ENCODE peak calls at places on chromosomes 3 and 15, in ten cellular contexts. D, C, M, K, F, U, W, X, B and T are unnamed samples.
A peak's percentile ranks its signal among the peaks of the same experiment; 100 is the strongest.

GRCh38 chr3:82643948-82644347 is 882.5 kb upstream of the GBE1 start:
- DNase-seq in D (no peak), C (no peak), M (no peak), K (no peak), F (no peak), U (no peak), W (peak; percentile 24), X (peak; percentile 5), B (peak; percentile 4), T (no peak)

GRCh38 chr3:73037369-73037699 is 24.1 kb upstream of the EBLN2 start:
- DNase-seq in D (no peak), C (no peak), M (peak; percentile 29), K (no peak), F (no peak), U (peak; percentile 75), W (peak; percentile 7), X (no peak), B (no peak), T (no peak)

GRCh38 chr3:185082149-185082548 is 70.7 kb downstream of the C3orf70 start:
- DNase-seq in D (no peak), C (no peak), M (no peak), K (no peak), F (no peak), U (no peak), W (no peak), X (no peak), B (no peak), T (peak; percentile 19)

GRCh38 chr15:63826513-63826912 is 7.2 kb downstream of the HERC1 start:
- DNase-seq in D (no peak), C (no peak), M (no peak), K (no peak), F (no peak), U (peak; percentile 64), W (no peak), X (no peak), B (no peak), T (no peak)

GRCh38 chr15:34616613-34617012 is 33.2 kb upstream of the GOLGA8B start:
- DNase-seq in D (no peak), C (no peak), M (peak; percentile 39), K (no peak), F (no peak), U (peak; percentile 43), W (peak; percentile 50), X (peak; percentile 75), B (peak; percentile 15), T (peak; percentile 16)

GRCh38 chr15:43794269-43795037 is 2.3 kb downstream of the SERF2 start:
- DNase-seq in D (no peak), C (no peak), M (no peak), K (no peak), F (no peak), U (peak; percentile 70), W (peak; percentile 69), X (no peak), B (no peak), T (no peak)

GRCh38 chr3:144104146-144104545 is 132.5 kb downstream of the DIPK2A start:
- DNase-seq in D (no peak), C (no peak), M (no peak), K (no peak), F (no peak), U (no peak), W (no peak), X (peak; percentile 29), B (no peak), T (no peak)

GRCh38 chr3:143686638-143687197 is 161.6 kb downstream of the SLC9A9 start:
- DNase-seq in D (no peak), C (no peak), M (no peak), K (no peak), F (no peak), U (no peak), W (no peak), X (peak; percentile 18), B (no peak), T (no peak)

GRCh38 chr15:93063292-93063671 is 25.7 kb downstream of the RGMA start:
- DNase-seq in D (no peak), C (no peak), M (no peak), K (no peak), F (no peak), U (no peak), W (no peak), X (no peak), B (no peak), T (no peak)

GRCh38 chr3:105912891-105913290 is 44.1 kb upstream of the CBLB start:
- DNase-seq in D (no peak), C (no peak), M (no peak), K (no peak), F (no peak), U (no peak), W (no peak), X (peak; percentile 23), B (no peak), T (no peak)

GRCh38 chr3:126389792-126390142 is 4.9 kb upstream of the CFAP100 start:
- DNase-seq in D (no peak), C (no peak), M (no peak), K (no peak), F (peak; percentile 32), U (no peak), W (no peak), X (no peak), B (no peak), T (no peak)

GRCh38 chr3:58036287-58037032 is 28.2 kb downstream of the FLNB start:
- DNase-seq in D (no peak), C (no peak), M (no peak), K (no peak), F (no peak), U (no peak), W (no peak), X (peak; percentile 49), B (no peak), T (no peak)

GRCh38 chr3:53167418-53168174 is 6.6 kb downstream of the PRKCD start:
- DNase-seq in D (no peak), C (no peak), M (no peak), K (no peak), F (no peak), U (no peak), W (no peak), X (peak; percentile 61), B (no peak), T (no peak)

GRCh38 chr3:149310796-149311534 is 22.5 kb downstream of the TM4SF18 start:
- DNase-seq in D (no peak), C (no peak), M (no peak), K (no peak), F (no peak), U (peak; percentile 28), W (no peak), X (no peak), B (no peak), T (no peak)

GRCh38 chr15:48102167-48102566 is 18.6 kb upstream of the SLC24A5 start:
- DNase-seq in D (no peak), C (no peak), M (peak; percentile 47), K (no peak), F (no peak), U (no peak), W (no peak), X (no peak), B (no peak), T (no peak)

GRCh38 chr3:194989251-194989650 is 281.7 kb downstream of the XXYLT1 start:
- DNase-seq in D (no peak), C (no peak), M (no peak), K (no peak), F (no peak), U (no peak), W (peak; percentile 28), X (no peak), B (no peak), T (no peak)

GRCh38 chr3:64627471-64628321 is 60.1 kb downstream of the ADAMTS9 start:
- DNase-seq in D (no peak), C (no peak), M (peak; percentile 86), K (no peak), F (no peak), U (no peak), W (no peak), X (peak; percentile 84), B (no peak), T (peak; percentile 92)

GRCh38 chr15:68154923-68155559 is 50.1 kb downstream of the CALML4 start:
- DNase-seq in D (no peak), C (no peak), M (peak; percentile 22), K (peak; percentile 35), F (no peak), U (peak; percentile 65), W (peak; percentile 36), X (peak; percentile 86), B (peak; percentile 37), T (no peak)

GRCh38 chr15:69809421-69809820 is 288.3 kb downstream of the TLE3 start:
- DNase-seq in D (no peak), C (no peak), M (no peak), K (no peak), F (no peak), U (no peak), W (no peak), X (no peak), B (no peak), T (no peak)

GRCh38 chr3:16511561-16512434 is 1.7 kb downstream of the RFTN1 start:
- DNase-seq in D (peak; percentile 74), C (no peak), M (peak; percentile 85), K (no peak), F (peak; percentile 62), U (peak; percentile 89), W (peak; percentile 85), X (peak; percentile 45), B (no peak), T (no peak)

GRCh38 chr15:39140060-39140604 is 440.7 kb upstream of the THBS1 start:
- DNase-seq in D (no peak), C (no peak), M (no peak), K (no peak), F (no peak), U (peak; percentile 99), W (peak; percentile 91), X (no peak), B (no peak), T (no peak)

GRCh38 chr15:77819271-77819806 is 186.6 kb upstream of the LINGO1 start:
- DNase-seq in D (no peak), C (no peak), M (no peak), K (peak; percentile 46), F (no peak), U (no peak), W (no peak), X (peak; percentile 74), B (peak; percentile 66), T (no peak)